ENCODE peak calls at places on chromosomes 7 and 10, in ten cellular contexts. T is neural progenitor cell, C is keratinocyte, Y is mammary epithelial cell, A is GM23248, I is HCT116, V is IMR-90, N is colonic mucosa, K is adipocyte, Z is fibroblast of lung. F is an unnamed sample.

GRCh38 chr7:138137423-138138171 is 61.3 kb downstream of the AKR1D1 start:
- DNase-seq in T (no peak), C (no peak), Y (peak; percentile 18), A (no peak), I (no peak), V (no peak), N (no peak), K (no peak), Z (no peak), F (no peak)

GRCh38 chr10:43931308-43931930 is 282.7 kb upstream of the ZNF32 start:
- DNase-seq in T (no peak), C (no peak), Y (peak; percentile 3), A (peak; percentile 92), I (no peak), V (peak; percentile 87), N (no peak), K (peak; percentile 61), Z (peak; percentile 88), F (no peak)

GRCh38 chr10:60798031-60798430 is 19.8 kb downstream of the CDK1 start:
- DNase-seq in T (no peak), C (no peak), Y (peak; percentile 37), A (peak; percentile 39), I (no peak), V (peak; percentile 38), N (no peak), K (no peak), Z (peak; percentile 24), F (no peak)

GRCh38 chr10:680745-681144 is 8.7 kb downstream of the DIP2C start:
- DNase-seq in T (no peak), C (no peak), Y (no peak), A (no peak), I (no peak), V (no peak), N (no peak), K (no peak), Z (no peak), F (no peak)

GRCh38 chr7:115477193-115477651 is 553.3 kb downstream of the TFEC start:
- DNase-seq in T (peak; percentile 77), C (no peak), Y (no peak), A (peak; percentile 70), I (no peak), V (no peak), N (peak; percentile 19), K (peak; percentile 75), Z (peak; percentile 38), F (no peak)

GRCh38 chr7:117750612-117751563 is 122.4 kb downstream of the CTTNBP2 start:
- DNase-seq in T (peak; percentile 58), C (no peak), Y (no peak), A (peak; percentile 66), I (no peak), V (peak; percentile 50), N (no peak), K (peak; percentile 73), Z (peak; percentile 23), F (peak; percentile 21)

GRCh38 chr7:11343818-11344413 is 370.2 kb downstream of the PHF14 start:
- DNase-seq in T (peak; percentile 60), C (no peak), Y (peak; percentile 28), A (peak; percentile 61), I (peak; percentile 22), V (peak; percentile 26), N (no peak), K (peak; percentile 83), Z (peak; percentile 30), F (peak; percentile 60)

GRCh38 chr7:50766106-50766505 is 16.6 kb downstream of the GRB10 start:
- DNase-seq in T (no peak), C (no peak), Y (no peak), A (no peak), I (no peak), V (no peak), N (no peak), K (no peak), Z (no peak), F (no peak)

GRCh38 chr7:54581511-54581910 is 39.3 kb downstream of the VSTM2A start:
- DNase-seq in T (no peak), C (peak; percentile 5), Y (peak; percentile 78), A (peak; percentile 5), I (no peak), V (no peak), N (no peak), K (no peak), Z (peak; percentile 4), F (no peak)

GRCh38 chr7:8418627-8419245 is 14.7 kb upstream of the NXPH1 start:
- DNase-seq in T (peak; percentile 86), C (peak; percentile 21), Y (peak; percentile 30), A (peak; percentile 73), I (peak; percentile 57), V (peak; percentile 40), N (peak; percentile 50), K (peak; percentile 78), Z (peak; percentile 49), F (peak; percentile 56)

GRCh38 chr7:1227814-1228534 is 4.7 kb upstream of the UNCX start:
- DNase-seq in T (peak; percentile 55), C (no peak), Y (no peak), A (no peak), I (no peak), V (no peak), N (no peak), K (no peak), Z (no peak), F (no peak)

GRCh38 chr7:23873306-23873705 is 163.3 kb downstream of the STK31 start:
- DNase-seq in T (no peak), C (no peak), Y (peak; percentile 57), A (no peak), I (no peak), V (no peak), N (no peak), K (no peak), Z (no peak), F (no peak)

GRCh38 chr7:16847381-16847860 is 34.4 kb downstream of the AGR3 start:
- DNase-seq in T (no peak), C (no peak), Y (peak; percentile 44), A (no peak), I (no peak), V (peak; percentile 6), N (peak; percentile 84), K (peak; percentile 60), Z (peak; percentile 70), F (no peak)

GRCh38 chr7:17887286-17887685 is 53.0 kb downstream of the SNX13 start:
- DNase-seq in T (no peak), C (no peak), Y (no peak), A (no peak), I (no peak), V (no peak), N (no peak), K (no peak), Z (no peak), F (no peak)

GRCh38 chr10:102450374-102451104 is 804 bp downstream of the C10orf95 start:
- DNase-seq in T (peak; percentile 82), C (no peak), Y (peak; percentile 86), A (peak; percentile 89), I (peak; percentile 82), V (peak; percentile 73), N (peak; percentile 82), K (peak; percentile 87), Z (peak; percentile 81), F (peak; percentile 70)

GRCh38 chr7:105399043-105399725 is 10.5 kb upstream of the SRPK2 start:
- DNase-seq in T (no peak), C (no peak), Y (no peak), A (peak; percentile 53), I (no peak), V (peak; percentile 52), N (no peak), K (peak; percentile 72), Z (peak; percentile 33), F (peak; percentile 75)

GRCh38 chr10:123294109-123294508 is 139.9 kb downstream of the BUB3 start:
- DNase-seq in T (no peak), C (no peak), Y (no peak), A (no peak), I (no peak), V (no peak), N (no peak), K (no peak), Z (no peak), F (no peak)

GRCh38 chr7:59986-60675 is 132.2 kb upstream of the FAM20C start:
- DNase-seq in T (no peak), C (no peak), Y (no peak), A (no peak), I (no peak), V (no peak), N (no peak), K (no peak), Z (no peak), F (no peak)

GRCh38 chr7:129479831-129480230 is 22.5 kb upstream of the SMKR1 start:
- DNase-seq in T (no peak), C (no peak), Y (no peak), A (no peak), I (no peak), V (no peak), N (no peak), K (no peak), Z (no peak), F (no peak)

DNA sequence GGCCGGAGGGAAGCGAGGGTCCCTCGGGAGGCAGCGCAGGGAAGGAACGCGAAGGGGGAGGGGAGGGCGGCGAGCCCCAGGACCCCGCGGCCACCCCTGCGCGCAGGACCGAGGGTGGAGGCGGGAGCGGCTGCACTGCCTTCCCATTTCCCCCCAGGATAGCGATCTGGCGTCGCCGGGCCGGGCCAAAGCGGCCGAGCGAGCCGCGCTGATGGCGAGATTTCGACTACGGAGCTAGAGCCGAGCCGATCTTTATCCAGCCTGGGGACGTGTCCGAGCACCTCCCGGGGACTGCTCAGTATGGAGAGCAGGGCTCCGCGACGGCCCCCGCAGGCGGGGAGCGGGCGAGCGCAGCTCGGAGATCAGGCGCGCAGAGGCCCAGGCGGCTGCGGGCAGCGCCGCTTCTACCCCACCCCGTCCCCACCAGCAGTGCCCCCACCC is 590 bp upstream of the CRTAC1 start:
- DNase-seq in T (peak; percentile 73), C (no peak), Y (no peak), A (no peak), I (no peak), V (no peak), N (no peak), K (no peak), Z (peak; percentile 3), F (no peak)
- H3K4me3 ChIP-seq in T (peak overlapping the region; percentile 69), C (no peak overlapping the region), Y (no peak overlapping the region), A (no peak overlapping the region), I (no peak overlapping the region), V (no peak overlapping the region), N (no peak overlapping the region), K (peak overlapping the region; percentile 49), Z (no peak overlapping the region), F (no peak overlapping the region)

GRCh38 chr10:99869581-99869980 is 87.1 kb downstream of the ABCC2 start:
- DNase-seq in T (no peak), C (no peak), Y (no peak), A (no peak), I (no peak), V (no peak), N (no peak), K (no peak), Z (no peak), F (no peak)
- H3K9ac ChIP-seq in T (no peak overlapping the region), C (no peak overlapping the region), Y (no peak overlapping the region), A (no peak overlapping the region), I (no peak overlapping the region), V (no peak overlapping the region), N (no peak overlapping the region), K (no peak overlapping the region), Z (no peak overlapping the region), F (no peak overlapping the region)

GRCh38 chr7:93133020-93133419 is 15.2 kb downstream of the SAMD9L start:
- DNase-seq in T (no peak), C (no peak), Y (no peak), A (no peak), I (no peak), V (no peak), N (no peak), K (no peak), Z (no peak), F (peak; percentile 23)
- H3K9me3 ChIP-seq in T (no peaks in the 10 kb centered on the region), C (no peaks in the 10 kb centered on the region), Y (no peaks in the 10 kb centered on the region), A (no peaks in the 10 kb centered on the region), I (no peaks in the 10 kb centered on the region), V (no peaks in the 10 kb centered on the region), N (no peaks in the 10 kb centered on the region), K (peaks cover 38% of the 10 kb centered on the region), Z (no peaks in the 10 kb centered on the region), F (peaks cover 2% of the 10 kb centered on the region)

GRCh38 chr7:27138987-27139334 is 4.5 kb downstream of the HOXA5 start:
- DNase-seq in T (no peak), C (no peak), Y (no peak), A (no peak), I (no peak), V (no peak), N (no peak), K (no peak), Z (no peak), F (no peak)
- H3K4me3 ChIP-seq in T (no peak overlapping the region), C (no peak overlapping the region), Y (peak overlapping the region; percentile 48), A (no peak overlapping the region), I (no peak overlapping the region), V (peak overlapping the region; percentile 30), N (peak overlapping the region; percentile 48), K (peak overlapping the region; percentile 82), Z (peak overlapping the region; percentile 89), F (peak overlapping the region; percentile 12)